ENCODE peak calls at places on chromosomes 6 and 20, in four cellular contexts. V is cardiac fibroblast, C is neural crest cell, L is PC-3. A is an unnamed sample.

GRCh38 chr6:89818977-89819335 is 638 bp downstream of the MDN1 start:
- DNase-seq in V (peak), C (peak), L (peak), A (no peak)

GRCh38 chr6:159713984-159714383 is 13.3 kb upstream of the WTAP start:
- DNase-seq in V (no peak), C (no peak), L (no peak), A (no peak)

GRCh38 chr6:135451617-135452190 is 45.8 kb downstream of the AHI1 start:
- DNase-seq in V (peak), C (no peak), L (peak), A (no peak)

GRCh38 chr6:4603291-4603690 is 172.9 kb upstream of the CDYL start:
- DNase-seq in V (peak), C (no peak), L (peak), A (no peak)

GRCh38 chr6:46246081-46246480 is 75.3 kb upstream of the ENPP5 start:
- DNase-seq in V (peak), C (no peak), L (no peak), A (no peak)

GRCh38 chr20:58374906-58375760 is 13.9 kb upstream of the VAPB start:
- DNase-seq in V (peak), C (no peak), L (no peak), A (no peak)

GRCh38 chr20:37538003-37538402 is 10.3 kb upstream of the BLCAP start:
- DNase-seq in V (peak), C (no peak), L (peak), A (peak)

GRCh38 chr6:118996289-118996820 is 61.4 kb upstream of the MCM9 start:
- DNase-seq in V (no peak), C (no peak), L (no peak), A (no peak)

GRCh38 chr6:25136879-25137278 is 142.3 kb upstream of the CARMIL1 start:
- DNase-seq in V (peak), C (no peak), L (no peak), A (no peak)

GRCh38 chr6:167906899-167907298 is 80.2 kb downstream of the AFDN start:
- DNase-seq in V (peak), C (no peak), L (no peak), A (no peak)

GRCh38 chr6:83365931-83366330 is 64.9 kb downstream of the ME1 start:
- DNase-seq in V (peak), C (no peak), L (no peak), A (no peak)

GRCh38 chr6:33856034-33856590 is 52.3 kb upstream of the MLN start:
- DNase-seq in V (no peak), C (no peak), L (no peak), A (no peak)

GRCh38 chr20:57243480-57244220 is 22.8 kb downstream of the BMP7 start:
- DNase-seq in V (no peak), C (no peak), L (no peak), A (no peak)

GRCh38 chr6:149037026-149037734 is 280.3 kb upstream of the TAB2 start:
- DNase-seq in V (no peak), C (no peak), L (no peak), A (no peak)

GRCh38 chr20:24978493-24978892 is 14.1 kb downstream of the APMAP start:
- DNase-seq in V (no peak), C (no peak), L (no peak), A (no peak)

GRCh38 chr6:48069280-48069679 is 41.7 kb downstream of the PTCHD4 start:
- DNase-seq in V (no peak), C (no peak), L (no peak), A (no peak)

GRCh38 chr20:4569092-4569491 is 152.6 kb upstream of the PRND start:
- DNase-seq in V (no peak), C (no peak), L (no peak), A (no peak)
- TF ChIP-seq CTCF in V (peak), C (peak), L (peak), A (peak)

GRCh38 chr20:50379991-50380696 is 130.0 kb upstream of the PTPN1 start:
- DNase-seq in V (no peak), C (no peak), L (no peak), A (no peak)

GRCh38 chr20:50381771-50382593 is 128.2 kb upstream of the PTPN1 start:
- DNase-seq in V (no peak), C (no peak), L (no peak), A (no peak)

GRCh38 chr20:50379049-50379990 is 130.9 kb upstream of the PTPN1 start:
- DNase-seq in V (peak), C (no peak), L (no peak), A (no peak)

GRCh38 chr20:50381053-50381732 is 129.0 kb upstream of the PTPN1 start:
- DNase-seq in V (no peak), C (no peak), L (no peak), A (no peak)

GRCh38 chr20:50380697-50381040 is 129.5 kb upstream of the PTPN1 start:
- DNase-seq in V (peak), C (no peak), L (peak), A (no peak)
- TF ChIP-seq CTCF in V (peak), C (peak), L (peak), A (peak)

GRCh38 chr20:23255106-23255505 is 95.5 kb upstream of the NXT1 start:
- DNase-seq in V (no peak), C (no peak), L (no peak), A (no peak)
- TF ChIP-seq CTCF in V (no peak), C (no peak), L (no peak), A (no peak)

GRCh38 chr20:64038252-64038578 is 2.2 kb downstream of the C20orf204 start:
- DNase-seq in V (no peak), C (no peak), L (no peak), A (no peak)
- TF ChIP-seq CTCF in V (no peak), C (no peak), L (no peak), A (no peak)

GRCh38 chr20:49603209-49603627 is 35.3 kb upstream of the PTGIS start:
- DNase-seq in V (peak), C (no peak), L (peak), A (no peak)
- TF ChIP-seq CTCF in V (peak), C (peak), L (peak), A (peak)

GRCh38 chr6:108940741-108941140 is 92.5 kb downstream of the ARMC2 start:
- DNase-seq in V (no peak), C (no peak), L (no peak), A (no peak)

GRCh38 chr6:108944058-108944457 is 95.8 kb downstream of the ARMC2 start:
- DNase-seq in V (no peak), C (no peak), L (no peak), A (no peak)

GRCh38 chr6:108942556-108943492 is 94.6 kb downstream of the ARMC2 start:
- DNase-seq in V (no peak), C (no peak), L (no peak), A (no peak)

GRCh38 chr6:108941867-108942266 is 93.6 kb downstream of the ARMC2 start:
- DNase-seq in V (no peak), C (no peak), L (no peak), A (no peak)

DNA sequence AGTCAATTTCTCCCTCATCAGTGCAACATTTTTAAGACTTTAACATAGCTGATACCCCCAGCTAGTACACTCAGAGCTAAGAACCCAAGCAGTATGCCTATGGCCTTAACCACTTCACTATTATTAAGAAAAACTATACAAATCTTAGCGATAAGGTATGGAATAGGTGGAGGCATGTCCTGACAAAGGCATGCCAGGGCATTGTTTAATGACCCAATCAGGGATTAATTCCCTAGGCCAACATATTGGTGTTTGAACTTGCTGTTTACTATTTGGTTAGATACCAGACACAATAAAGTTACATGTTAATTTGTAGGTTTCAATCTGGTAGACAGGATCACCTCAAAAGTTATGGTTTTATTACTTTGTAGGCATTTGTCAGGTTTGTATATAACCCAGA is 93.1 kb downstream of the ARMC2 start:
- DNase-seq in V (no peak), C (no peak), L (no peak), A (no peak)
- TF ChIP-seq CTCF in V (no peak), C (no peak), L (no peak), A (no peak)

DNA sequence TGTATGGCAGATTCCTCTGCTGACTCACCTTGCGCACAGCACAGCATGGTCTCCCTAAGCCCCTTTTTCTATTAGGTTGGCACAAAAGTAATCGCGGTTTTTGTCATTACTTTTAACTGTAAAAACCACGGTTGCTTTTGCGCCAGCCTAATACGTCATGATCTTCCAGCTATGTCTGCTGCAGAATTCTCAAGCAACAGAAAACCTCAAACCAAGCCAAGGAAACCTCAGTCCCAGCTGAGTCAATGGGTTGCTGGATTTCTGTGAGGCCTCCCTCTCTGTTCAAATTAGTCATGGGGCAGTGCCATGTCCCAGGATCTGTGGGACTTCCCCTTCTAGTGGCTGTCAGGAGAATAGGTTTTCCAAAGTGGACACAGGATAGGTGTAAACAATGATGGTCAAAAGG is 15.7 kb upstream of the ENPP1 start:
- DNase-seq in V (peak), C (no peak), L (peak), A (no peak)
- TF ChIP-seq CTCF in V (no peak), C (no peak), L (peak), A (no peak)

GRCh38 chr6:72084992-72085569 is 198.7 kb downstream of the RIMS1 start:
- DNase-seq in V (peak), C (no peak), L (peak), A (no peak)
- TF ChIP-seq CTCF in V (peak), C (peak), L (peak), A (peak)

DNA sequence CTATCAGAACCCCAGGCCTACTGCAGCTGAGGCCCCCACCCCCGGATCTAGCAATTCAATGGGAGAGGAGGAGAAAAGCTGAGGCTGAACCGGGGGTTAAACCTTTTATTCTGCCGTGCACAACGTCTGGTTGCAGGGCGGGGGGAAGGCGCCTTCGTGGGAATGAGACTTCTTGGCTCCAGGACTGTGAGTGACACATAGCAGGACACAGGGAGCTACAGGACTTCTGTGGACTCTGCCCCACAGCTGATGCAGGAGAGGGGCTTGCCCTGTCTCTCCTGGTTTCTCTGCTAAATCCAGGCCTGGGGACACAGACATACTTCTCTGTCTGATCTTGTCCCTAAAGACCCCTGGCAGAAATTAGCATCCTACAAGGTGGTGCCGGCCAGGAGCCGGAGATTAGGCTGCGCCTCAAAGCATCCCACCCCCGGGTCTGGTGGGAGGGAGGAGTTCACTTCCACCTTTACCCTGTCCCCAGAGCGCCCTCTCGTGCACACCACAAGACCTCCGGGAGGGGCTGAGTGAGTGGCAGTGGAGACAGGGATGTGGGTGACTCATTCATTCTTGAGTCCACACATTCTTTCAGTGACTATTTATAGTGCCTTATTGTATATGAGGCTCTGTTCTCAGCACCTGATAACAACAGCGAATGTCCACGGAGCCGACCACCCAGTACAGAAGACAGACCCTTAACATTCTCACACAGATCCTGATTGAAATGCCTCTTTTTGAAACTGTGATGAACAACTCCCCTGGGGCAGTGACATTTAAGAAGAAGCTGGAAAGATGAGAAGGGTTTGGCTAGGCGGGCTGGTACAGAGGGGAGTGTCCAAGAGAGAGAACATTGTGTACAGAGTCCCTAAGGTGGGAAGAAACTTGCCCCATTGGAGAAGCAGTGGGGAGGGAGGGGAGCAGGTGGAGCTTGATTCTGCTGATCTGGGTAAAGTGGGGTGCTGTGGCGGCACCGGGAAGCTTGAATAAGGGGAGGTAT is 38.9 kb downstream of the GMPR start:
- DNase-seq in V (peak), C (peak), L (peak), A (no peak)
- TF ChIP-seq CTCF in V (peak), C (peak), L (peak), A (peak)

DNA sequence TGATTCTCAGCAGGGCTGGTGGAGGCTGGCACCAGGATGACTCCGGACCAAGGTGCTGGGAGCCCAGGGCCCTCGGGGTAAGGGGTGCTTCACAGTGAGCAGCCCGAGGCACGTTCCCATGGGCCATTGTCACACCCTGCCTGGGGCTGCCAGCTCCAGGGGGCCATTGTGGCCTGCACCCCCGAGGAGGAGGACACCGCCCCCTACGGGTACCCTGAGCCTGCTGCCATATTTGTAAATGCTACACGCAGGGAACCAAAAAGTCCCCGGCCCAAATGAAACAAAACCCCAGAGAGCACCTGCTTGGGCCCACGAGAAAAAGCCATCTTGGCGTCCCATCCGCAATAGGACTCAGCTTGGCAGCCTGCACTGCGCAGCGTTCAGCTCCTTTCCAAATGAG is 64.7 kb upstream of the GATA5 start:
- DNase-seq in V (no peak), C (no peak), L (no peak), A (no peak)
- TF ChIP-seq CTCF in V (no peak), C (no peak), L (peak), A (peak)